ENCODE peak calls at places on chromosomes 2 and 18, in eight cellular contexts. Q, D, Y, J, N, I, H and G are unnamed samples.

GRCh38 chr2:26182441-26182840 is 9.6 kb downstream of the GAREM2 start:
- DNase-seq in Y (no peak), I (no peak), J (no peak), N (no peak), Q (no peak), H (no peak), D (no peak), G (no peak)

GRCh38 chr2:161052214-161052613 is 108.0 kb upstream of the TANK start:
- DNase-seq in I (no peak), D (no peak), Y (no peak), N (no peak), Q (no peak), H (no peak), J (no peak), G (no peak)

GRCh38 chr2:218028189-218028495 is 25.3 kb upstream of the TNS1 start:
- DNase-seq in J (peak; percentile 22), N (no peak), Y (no peak), D (no peak), I (no peak), Q (no peak), H (no peak), G (no peak)

GRCh38 chr2:132589966-132590365 is 80.0 kb downstream of the LYPD1 start:
- DNase-seq in I (no peak), Y (no peak), H (no peak), J (no peak), N (no peak), Q (no peak), D (no peak), G (no peak)

GRCh38 chr18:77024476-77024875 is 108.1 kb downstream of the MBP start:
- DNase-seq in N (no peak), Y (no peak), J (no peak), Q (no peak), H (no peak), I (no peak), D (no peak), G (no peak)

GRCh38 chr18:75317723-75318122 is 107.1 kb downstream of the TSHZ1 start:
- DNase-seq in H (no peak), I (no peak), N (no peak), D (no peak), Y (no peak), Q (no peak), J (no peak), G (no peak)

GRCh38 chr18:22683786-22684185 is 249.3 kb upstream of the RBBP8 start:
- DNase-seq in I (no peak), D (no peak), Q (no peak), N (no peak), H (no peak), Y (no peak), J (no peak), G (no peak)

GRCh38 chr2:177327065-177327464 is 62.5 kb upstream of the NFE2L2 start:
- DNase-seq in Y (no peak), I (no peak), J (no peak), Q (no peak), H (no peak), N (no peak), D (no peak), G (no peak)

GRCh38 chr2:197914778-197915177 is 110.4 kb downstream of the PLCL1 start:
- DNase-seq in D (no peak), H (no peak), J (no peak), N (no peak), Q (no peak), Y (no peak), I (no peak), G (no peak)

GRCh38 chr2:205148756-205149155 is 533.5 kb upstream of the NRP2 start:
- DNase-seq in D (no peak), N (no peak), Y (no peak), J (no peak), H (peak; percentile 84), I (no peak), Q (no peak), G (no peak)

GRCh38 chr2:233867993-233868532 is at the start of gene MSL3B:
- DNase-seq in D (peak; percentile 61), J (peak; percentile 51), N (peak; percentile 47), H (peak; percentile 77), Y (no peak), Q (peak; percentile 49), I (no peak), G (peak; percentile 12)

GRCh38 chr2:241507430-241508239 is 749 bp downstream of the STK25 start:
- DNase-seq in Q (no peak), D (peak; percentile 26), N (peak; percentile 39), H (peak; percentile 81), I (no peak), J (peak; percentile 47), Y (no peak), G (no peak)
- TF ChIP-seq CTCF in Q (no peak), D (no peak), N (peak; percentile 17), H (peak; percentile 36), I (peak; percentile 35), J (no peak), Y (peak; percentile 31), G (peak; percentile 45)

DNA sequence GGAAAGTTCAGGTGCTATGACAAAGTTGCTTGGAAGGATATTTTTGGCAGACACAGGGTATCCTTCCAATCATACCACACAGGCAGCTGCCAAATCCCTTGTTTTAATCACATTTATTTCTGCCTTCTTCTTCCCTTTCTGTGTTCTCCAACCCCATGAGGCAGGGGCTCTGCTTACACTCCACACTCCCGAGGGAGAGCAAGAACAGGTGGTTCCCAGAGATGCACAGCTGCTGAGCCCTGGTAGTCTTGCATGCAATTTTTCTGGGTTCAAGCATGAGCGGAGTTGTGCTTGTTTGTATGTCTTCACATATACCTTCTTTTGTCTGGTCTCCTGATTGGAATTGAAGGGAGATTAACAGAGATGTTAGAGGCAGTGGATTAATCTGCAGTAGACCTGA is 251.7 kb upstream of the ST6GAL2 start:
- DNase-seq in J (no peak), Q (no peak), Y (no peak), H (no peak), N (no peak), I (no peak), D (no peak), G (no peak)
- H3K4me3 ChIP-seq in J (no peak overlapping the region), Q (no peak overlapping the region), Y (no peak overlapping the region), H (no peak overlapping the region), N (no peak overlapping the region), I (no peak overlapping the region), D (no peak overlapping the region), G (no peak overlapping the region)

GRCh38 chr2:145186303-145186702 is 666.4 kb upstream of the ZEB2 start:
- DNase-seq in J (no peak), Q (no peak), Y (peak; percentile 25), N (no peak), H (peak; percentile 13), D (no peak), I (no peak), G (no peak)
- TF ChIP-seq CTCF in J (no peak), Q (no peak), Y (peak; percentile 44), N (no peak), H (peak; percentile 41), D (peak; percentile 23), I (peak; percentile 8), G (peak; percentile 14)

GRCh38 chr2:81481994-81482368 is 1177.4 kb upstream of the LRRTM1 start:
- DNase-seq in D (no peak), Q (no peak), N (no peak), J (no peak), Y (no peak), H (no peak), I (no peak), G (no peak)
- H3K4me3 ChIP-seq in D (no peak overlapping the region), Q (no peak overlapping the region), N (no peak overlapping the region), J (no peak overlapping the region), Y (no peak overlapping the region), H (no peak overlapping the region), I (no peak overlapping the region), G (no peak overlapping the region)

GRCh38 chr2:176134978-176135575 is 5.6 kb downstream of the HOXD8 start:
- DNase-seq in Y (no peak), N (no peak), H (no peak), D (peak; percentile 19), J (no peak), I (no peak), Q (no peak), G (no peak)
- TF ChIP-seq CTCF in Y (no peak), N (no peak), H (no peak), D (no peak), J (no peak), I (no peak), Q (no peak), G (no peak)